ENCODE peak calls at places on chromosomes 2 and 18, in five cellular contexts. P, E, I, G and M are unnamed samples.

GRCh38 chr2:85810376-85811172 is 56.8 kb downstream of the ATOH8 start:
- DNase-seq in P (no peak), E (no peak), I (no peak), G (no peak), M (no peak)

GRCh38 chr18:58900015-58900649 is 35.5 kb downstream of the ZNF532 start:
- DNase-seq in P (no peak), E (no peak), I (no peak), G (no peak), M (no peak)

GRCh38 chr2:216583157-216583556 is 50.1 kb upstream of the IGFBP2 start:
- DNase-seq in P (peak; percentile 90), E (no peak), I (no peak), G (peak; percentile 99), M (no peak)

GRCh38 chr2:69090008-69090407 is 77.0 kb downstream of the ANTXR1 start:
- DNase-seq in P (no peak), E (no peak), I (no peak), G (no peak), M (no peak)

GRCh38 chr2:61726456-61727209 is 127.2 kb downstream of the FAM161A start:
- DNase-seq in P (peak; percentile 29), E (no peak), I (peak; percentile 46), G (peak; percentile 4), M (no peak)

GRCh38 chr2:42856891-42857632 is 64.7 kb upstream of the HAAO start:
- DNase-seq in P (no peak), E (no peak), I (no peak), G (no peak), M (no peak)

GRCh38 chr2:189066037-189066436 is 91.9 kb downstream of the COL3A1 start:
- DNase-seq in P (no peak), E (no peak), I (no peak), G (peak; percentile 55), M (no peak)

GRCh38 chr18:47735041-47735440 is 195.4 kb downstream of the SMAD2 start:
- DNase-seq in P (no peak), E (no peak), I (no peak), G (no peak), M (no peak)

GRCh38 chr2:120334068-120334467 is 11.9 kb upstream of the INHBB start:
- DNase-seq in P (no peak), E (no peak), I (no peak), G (no peak), M (no peak)

GRCh38 chr2:32864761-32865160 is 82.0 kb upstream of the LTBP1 start:
- DNase-seq in P (peak; percentile 76), E (no peak), I (no peak), G (peak; percentile 93), M (no peak)

GRCh38 chr2:32863326-32863725 is 83.4 kb upstream of the LTBP1 start:
- DNase-seq in P (no peak), E (no peak), I (no peak), G (no peak), M (no peak)

GRCh38 chr2:32863803-32864202 is 83.0 kb upstream of the LTBP1 start:
- DNase-seq in P (peak; percentile 43), E (no peak), I (no peak), G (peak; percentile 52), M (no peak)

GRCh38 chr2:32864337-32864736 is 82.4 kb upstream of the LTBP1 start:
- DNase-seq in P (peak; percentile 60), E (no peak), I (no peak), G (peak; percentile 72), M (no peak)

DNA sequence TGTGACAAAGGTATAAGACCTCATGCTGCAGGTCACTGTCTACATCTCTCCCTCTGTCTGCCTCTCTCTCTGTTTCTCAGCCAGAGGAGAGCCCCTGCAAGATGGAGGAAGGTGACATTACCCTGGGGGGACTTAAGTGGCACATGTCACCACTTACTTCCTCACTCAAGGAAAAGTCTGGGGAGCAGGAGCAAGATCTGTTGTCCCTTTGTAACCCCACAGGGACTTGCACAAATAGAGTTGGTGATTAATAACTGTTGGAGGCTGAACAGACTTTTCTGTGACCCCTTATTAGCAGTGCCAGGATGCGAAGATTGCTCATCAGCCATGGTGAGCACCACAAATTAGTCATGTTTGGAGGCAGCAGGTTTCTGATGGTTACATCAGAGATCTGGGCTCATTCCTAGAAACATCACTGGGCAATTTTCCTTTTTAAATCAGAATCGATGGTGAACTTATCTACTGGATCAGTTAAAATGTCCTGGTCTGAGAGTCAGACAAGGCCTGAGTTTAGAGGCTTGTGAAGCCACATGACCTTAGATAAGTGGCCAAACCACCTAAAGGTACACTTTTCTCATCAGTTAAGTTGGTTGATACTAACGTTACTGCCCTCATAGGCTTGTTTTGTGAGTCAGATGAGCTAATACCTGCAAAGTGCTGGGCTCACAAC is 81.2 kb upstream of the LTBP1 start:
- DNase-seq in P (peak; percentile 92), E (no peak), I (no peak), G (peak; percentile 96), M (no peak)
- H2AFZ ChIP-seq in P (no peak overlapping the region), E (no peak overlapping the region), I (no peak overlapping the region), G (peak overlapping the region; percentile 10), M (no peak overlapping the region)

GRCh38 chr18:62325806-62326645 is 916 bp downstream of the TNFRSF11A start:
- DNase-seq in P (peak; percentile 26), E (peak; percentile 37), I (peak; percentile 27), G (peak; percentile 2), M (no peak)

GRCh38 chr18:62324917-62325805 is at the start of gene TNFRSF11A:
- DNase-seq in P (peak; percentile 4), E (peak; percentile 86), I (peak; percentile 52), G (no peak), M (peak; percentile 87)

GRCh38 chr18:62323483-62324354 is 1.4 kb upstream of the TNFRSF11A start:
- DNase-seq in P (no peak), E (no peak), I (no peak), G (no peak), M (no peak)

GRCh38 chr18:62326646-62327348 is 1.7 kb downstream of the TNFRSF11A start:
- DNase-seq in P (no peak), E (no peak), I (no peak), G (no peak), M (no peak)

DNA sequence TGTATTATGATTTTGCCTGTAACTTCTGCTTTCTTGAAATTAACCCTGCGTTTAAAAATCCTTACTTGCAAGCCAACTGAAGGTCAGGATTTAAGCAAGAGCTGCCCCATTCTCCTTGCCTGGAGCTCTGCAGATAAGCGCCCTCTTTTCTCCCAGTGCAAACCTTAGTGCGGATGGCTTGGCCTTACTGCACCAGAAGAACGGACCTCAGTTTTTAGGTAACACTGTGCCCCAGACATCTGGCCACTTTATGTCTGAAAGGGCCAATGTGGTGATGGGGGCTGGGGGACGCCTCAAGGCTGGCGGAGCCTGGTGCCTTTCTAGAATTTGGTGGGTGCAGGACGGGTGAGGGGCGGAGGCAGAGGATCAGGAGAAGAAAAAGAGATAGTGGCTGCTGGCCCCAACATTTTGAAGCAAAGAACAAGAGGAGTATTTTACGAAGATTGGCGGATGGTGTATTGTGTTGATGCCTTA is 718 bp upstream of the TNFRSF11A start:
- DNase-seq in P (no peak), E (peak; percentile 28), I (no peak), G (no peak), M (no peak)
- H3K4me3 ChIP-seq in P (no peak overlapping the region), E (peak overlapping the region; percentile 60), I (no peak overlapping the region), G (no peak overlapping the region), M (peak overlapping the region; percentile 36)

GRCh38 chr2:176178807-176179271 is 9.6 kb upstream of the HOXD1 start:
- DNase-seq in P (no peak), E (no peak), I (no peak), G (no peak), M (no peak)
- H3K9ac ChIP-seq in P (peak overlapping the region; percentile 78), E (no peak overlapping the region), I (no peak overlapping the region), G (no peak overlapping the region), M (peak overlapping the region; percentile 75)

GRCh38 chr2:229443869-229444268 is 172.8 kb upstream of the PID1 start:
- DNase-seq in P (no peak), E (no peak), I (no peak), G (no peak), M (no peak)
- H2AFZ ChIP-seq in P (no peak overlapping the region), E (no peak overlapping the region), I (no peak overlapping the region), G (no peak overlapping the region), M (no peak overlapping the region)

GRCh38 chr2:160994141-160995002 is 165.9 kb upstream of the TANK start:
- DNase-seq in P (peak; percentile 88), E (peak; percentile 80), I (peak; percentile 85), G (peak; percentile 90), M (peak; percentile 88)
- H3K4me3 ChIP-seq in P (no peak overlapping the region), E (no peak overlapping the region), I (no peak overlapping the region), G (no peak overlapping the region), M (no peak overlapping the region)

DNA sequence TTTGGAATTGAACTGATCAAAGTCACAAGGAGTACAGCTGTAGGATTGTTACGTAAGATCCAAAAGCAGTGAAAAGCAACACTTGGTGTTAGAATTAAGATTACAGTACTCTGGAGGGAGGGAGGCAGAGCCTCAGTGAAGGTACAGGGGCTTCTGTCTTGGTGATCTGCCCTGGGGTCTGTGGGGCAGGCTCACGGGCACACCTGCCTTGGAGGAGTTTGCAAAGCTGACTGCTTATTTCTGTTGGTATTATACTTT is 114.9 kb downstream of the NCK2 start:
- DNase-seq in P (no peak), E (no peak), I (no peak), G (no peak), M (no peak)
- H3K9ac ChIP-seq in P (no peak overlapping the region), E (no peak overlapping the region), I (no peak overlapping the region), G (no peak overlapping the region), M (no peak overlapping the region)